ENCODE peak calls at places on chromosomes 5 and 9, in four cellular contexts. K is GM12878, P is GM12891, D is K562. Z is an unnamed sample.

GRCh38 chr9:133803028-133803585 is 65.0 kb upstream of the SARDH start:
- DNase-seq in D (no peak), P (no peak), K (no peak), Z (no peak)

GRCh38 chr5:122444411-122444810 is 132.4 kb downstream of the SNCAIP start:
- DNase-seq in P (no peak), D (no peak), K (no peak), Z (no peak)

GRCh38 chr5:33816791-33817190 is 75.0 kb downstream of the ADAMTS12 start:
- DNase-seq in D (no peak), K (no peak), P (no peak), Z (no peak)

GRCh38 chr9:91126761-91127420 is 234.8 kb downstream of the AUH start:
- DNase-seq in K (no peak), P (no peak), D (no peak), Z (no peak)

GRCh38 chr5:148976569-148977321 is 86.1 kb downstream of the SH3TC2 start:
- DNase-seq in D (no peak), P (no peak), K (no peak), Z (no peak)

GRCh38 chr9:123327697-123328100 is 28.3 kb upstream of the CRB2 start:
- DNase-seq in D (no peak), P (no peak), K (no peak), Z (no peak)

GRCh38 chr5:68287976-68288755 is 72.6 kb downstream of the PIK3R1 start:
- DNase-seq in K (peak), P (peak), D (peak), Z (no peak)

GRCh38 chr5:141524604-141525597 is 36.0 kb downstream of the PCDHGC5 start:
- DNase-seq in K (no peak), P (no peak), D (peak), Z (peak)

GRCh38 chr9:123509646-123510045 is 153.6 kb downstream of the CRB2 start:
- DNase-seq in D (no peak), P (no peak), K (no peak), Z (no peak)

GRCh38 chr9:109331353-109331752 is 10.5 kb upstream of the EPB41L4B start:
- DNase-seq in P (no peak), D (no peak), K (no peak), Z (no peak)

GRCh38 chr9:133747309-133747708 is 9.2 kb upstream of the SARDH start:
- DNase-seq in D (no peak), K (no peak), P (no peak), Z (no peak)

GRCh38 chr5:107563957-107564544 is 106.7 kb downstream of the EFNA5 start:
- DNase-seq in D (no peak), P (no peak), K (no peak), Z (no peak)

GRCh38 chr9:38339087-38339486 is 53.4 kb upstream of the ALDH1B1 start:
- DNase-seq in D (no peak), K (peak), P (no peak), Z (peak)

GRCh38 chr9:136588663-136589464 is 43.0 kb upstream of the NOTCH1 start:
- DNase-seq in D (no peak), P (no peak), K (no peak), Z (no peak)

GRCh38 chr5:125295405-125295872 is 549.0 kb upstream of the ZNF608 start:
- DNase-seq in D (no peak), P (no peak), K (no peak), Z (no peak)

GRCh38 chr5:105940181-105940580 is 1730.6 kb downstream of the EFNA5 start:
- DNase-seq in D (no peak), K (no peak), P (no peak), Z (no peak)

GRCh38 chr5:1336749-1337489 is 8.0 kb downstream of the CLPTM1L start:
- DNase-seq in D (no peak), K (no peak), P (no peak), Z (no peak)

GRCh38 chr5:14706615-14707021 is 42.1 kb downstream of the OTULIN start:
- DNase-seq in P (no peak), K (no peak), D (no peak), Z (no peak)

GRCh38 chr5:92715946-92716345 is 865.1 kb downstream of the NR2F1-AS1 start:
- DNase-seq in D (no peak), K (no peak), P (no peak), Z (no peak)

GRCh38 chr5:172133359-172134029 is 54.5 kb downstream of the STK10 start:
- DNase-seq in D (no peak), P (no peak), K (no peak), Z (peak)

GRCh38 chr5:149445739-149446369 is 66.8 kb upstream of the IL17B start:
- DNase-seq in D (peak), P (no peak), K (no peak), Z (no peak)

GRCh38 chr5:132073231-132074013 is at the start of gene CSF2:
- DNase-seq in K (no peak), D (no peak), P (no peak), Z (no peak)

GRCh38 chr9:6619909-6620308 is 25.6 kb downstream of the GLDC start:
- DNase-seq in D (no peak), K (no peak), P (no peak), Z (no peak)

GRCh38 chr5:158172005-158172404 is 313.1 kb upstream of the CLINT1 start:
- DNase-seq in P (no peak), K (no peak), D (no peak), Z (no peak)

GRCh38 chr5:88518131-88519016 is 249.7 kb upstream of the TMEM161B start:
- DNase-seq in P (no peak), D (no peak), K (no peak), Z (no peak)

GRCh38 chr5:119742311-119742710 is 113.0 kb downstream of the FAM170A start:
- DNase-seq in K (no peak), P (no peak), D (no peak), Z (no peak)

GRCh38 chr9:115134941-115135340 is 17.0 kb upstream of the TNC start:
- DNase-seq in P (no peak), K (no peak), D (no peak), Z (no peak)

GRCh38 chr9:112334319-112334828 is 955 bp upstream of the PTBP3 start:
- DNase-seq in P (no peak), D (no peak), K (no peak), Z (peak)

GRCh38 chr5:156913719-156914370 is 49.2 kb downstream of the TIMD4 start:
- DNase-seq in D (no peak), P (no peak), K (peak), Z (no peak)

GRCh38 chr5:127229185-127229889 is 61.3 kb upstream of the MEGF10 start:
- DNase-seq in P (peak), D (peak), K (no peak), Z (peak)

GRCh38 chr9:3696368-3696767 is 170.6 kb upstream of the RFX3 start:
- DNase-seq in P (no peak), K (no peak), D (no peak), Z (no peak)

GRCh38 chr5:179874136-179874535 is 15.5 kb upstream of the MRNIP start:
- DNase-seq in K (no peak), P (no peak), D (no peak), Z (no peak)

GRCh38 chr5:92704590-92704989 is 876.4 kb downstream of the NR2F1-AS1 start:
- DNase-seq in D (no peak), P (no peak), K (no peak), Z (no peak)

GRCh38 chr9:74783408-74783807 is 104.3 kb downstream of the TRPM6 start:
- DNase-seq in D (no peak), K (no peak), P (no peak), Z (no peak)

GRCh38 chr5:172143875-172144274 is 44.1 kb downstream of the STK10 start:
- DNase-seq in P (no peak), K (no peak), D (peak), Z (no peak)

GRCh38 chr5:172123269-172123692 is 64.7 kb downstream of the STK10 start:
- DNase-seq in K (no peak), D (no peak), P (no peak), Z (no peak)

GRCh38 chr9:72315510-72316287 is 49.3 kb downstream of the ZFAND5 start:
- DNase-seq in P (no peak), D (no peak), K (no peak), Z (no peak)

GRCh38 chr5:62043289-62044274 is 262.4 kb upstream of the KIF2A start:
- DNase-seq in K (no peak), P (no peak), D (no peak), Z (no peak)
- TF ChIP-seq POLR2AphosphoS5 in K (no peak), P (no peak), D (no peak), Z (no peak)

DNA sequence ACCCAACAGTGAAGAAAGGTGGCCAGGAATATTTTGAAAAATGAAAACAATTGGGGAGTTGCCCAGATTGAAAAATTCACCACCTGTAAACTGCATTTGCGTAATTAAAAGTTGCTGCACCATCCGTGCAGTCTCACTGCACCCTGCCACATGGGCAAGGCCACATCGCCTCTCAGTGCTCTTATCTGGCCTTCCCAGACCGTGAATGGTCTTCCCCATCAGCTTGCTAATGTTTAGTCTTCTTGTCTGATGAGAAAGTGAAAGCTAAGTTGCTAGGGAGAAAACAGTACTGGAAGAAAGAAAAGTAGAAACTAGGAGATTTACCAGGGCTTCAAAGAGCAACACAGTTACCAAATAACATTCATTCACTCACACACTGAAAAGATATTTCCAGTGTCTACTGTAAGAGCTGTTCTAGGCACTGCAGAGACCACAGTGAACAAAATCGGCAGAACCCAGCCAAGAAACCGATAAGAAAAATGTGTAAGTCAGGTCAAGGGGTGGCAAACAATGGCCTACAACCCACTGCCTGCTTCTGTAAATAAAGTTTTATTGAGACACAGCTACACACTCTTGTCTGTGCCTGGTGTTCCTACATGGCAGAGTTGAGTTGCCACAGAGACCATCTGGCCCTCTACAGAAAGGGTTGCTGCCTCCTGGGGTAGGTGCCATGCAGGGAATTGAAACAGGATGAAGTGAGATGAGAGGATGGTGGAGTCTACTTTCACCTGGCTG is 51.2 kb upstream of the CTSL start:
- DNase-seq in P (no peak), D (peak), K (no peak), Z (no peak)
- TF ChIP-seq SPI1 in P (no peak), D (no peak), K (no peak), Z (no peak)

DNA sequence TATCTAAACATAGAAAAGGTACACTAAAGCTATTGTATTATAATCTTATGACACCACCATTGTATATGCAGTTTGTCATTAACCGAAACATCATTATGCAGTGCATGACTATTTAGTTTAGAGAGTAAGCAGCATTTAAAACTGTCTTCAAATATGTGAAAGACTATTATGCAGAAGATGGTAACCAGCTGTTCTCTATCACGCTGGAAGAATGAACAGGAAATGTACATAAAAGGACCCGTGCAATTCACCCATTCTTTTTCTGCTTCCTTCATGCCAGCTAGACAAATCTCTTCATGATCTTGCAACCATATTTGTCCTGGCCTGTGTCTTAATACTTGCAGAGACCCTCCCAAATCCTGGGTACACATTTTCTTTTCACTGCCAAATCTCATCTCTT is 58.7 kb downstream of the ITGA1 start:
- DNase-seq in D (no peak), K (no peak), P (no peak), Z (no peak)
- TF ChIP-seq POLR2AphosphoS5 in D (no peak), K (no peak), P (no peak), Z (no peak)

GRCh38 chr9:119053070-119053469 is 316.2 kb downstream of the BRINP1 start:
- DNase-seq in K (no peak), D (no peak), P (no peak), Z (no peak)
- TF ChIP-seq SPI1 in K (no peak), D (no peak), P (no peak), Z (no peak)

GRCh38 chr9:96649620-96650323 is 5.3 kb downstream of the PRXL2C start:
- DNase-seq in P (no peak), K (no peak), D (no peak), Z (no peak)
- TF ChIP-seq POLR2AphosphoS5 in P (no peak), K (no peak), D (no peak), Z (no peak)

GRCh38 chr5:80481019-80481893 is 6.6 kb upstream of the FAM151B start:
- DNase-seq in D (peak), K (peak), P (peak), Z (peak)
- TF ChIP-seq SPI1 in D (no peak), K (no peak), P (no peak), Z (no peak)

Z was measured in HL-60.